ENCODE peak calls at places on chromosomes 6 and 20, in seven cellular contexts. P, Z, M, F, E, Y and Q are unnamed samples.

GRCh38 chr20:51700809-51701285 is 67.3 kb downstream of the ATP9A start:
- DNase-seq in P (no peak), Z (no peak), M (no peak), F (no peak), E (peak; percentile 55), Y (no peak), Q (no peak)

GRCh38 chr6:66556936-66557335 is 849.9 kb upstream of the EYS start:
- DNase-seq in P (no peak), Z (no peak), M (no peak), F (no peak), E (no peak), Y (no peak), Q (no peak)

GRCh38 chr6:64926051-64926450 is 781.0 kb downstream of the EYS start:
- DNase-seq in P (no peak), Z (no peak), M (no peak), F (no peak), E (no peak), Y (no peak), Q (no peak)

GRCh38 chr6:36346486-36346885 is 9.8 kb upstream of the BNIP5 start:
- DNase-seq in P (no peak), Z (no peak), M (no peak), F (no peak), E (no peak), Y (no peak), Q (no peak)

GRCh38 chr6:167538746-167539145 is 213.9 kb downstream of the TTLL2 start:
- DNase-seq in P (no peak), Z (no peak), M (no peak), F (no peak), E (no peak), Y (no peak), Q (no peak)

GRCh38 chr6:74115674-74116073 is 419.7 kb downstream of the CD109 start:
- DNase-seq in P (no peak), Z (no peak), M (no peak), F (no peak), E (peak; percentile 11), Y (no peak), Q (no peak)

GRCh38 chr20:52974155-52974554 is 2.0 kb downstream of the TSHZ2 start:
- DNase-seq in P (no peak), Z (no peak), M (no peak), F (no peak), E (no peak), Y (no peak), Q (no peak)

GRCh38 chr20:17645546-17646208 is 36.4 kb downstream of the RRBP1 start:
- DNase-seq in P (peak; percentile 52), Z (no peak), M (no peak), F (no peak), E (no peak), Y (no peak), Q (no peak)

GRCh38 chr6:2877057-2877882 is 25.8 kb downstream of the SERPINB9 start:
- DNase-seq in P (no peak), Z (no peak), M (no peak), F (no peak), E (peak; percentile 63), Y (no peak), Q (no peak)

GRCh38 chr6:142886431-142887170 is 58.4 kb downstream of the HIVEP2 start:
- DNase-seq in P (no peak), Z (no peak), M (no peak), F (no peak), E (peak; percentile 48), Y (no peak), Q (no peak)

GRCh38 chr6:79713701-79714322 is 82.7 kb downstream of the SH3BGRL2 start:
- DNase-seq in P (peak; percentile 52), Z (peak; percentile 35), M (peak; percentile 3), F (peak; percentile 11), E (peak; percentile 43), Y (peak; percentile 17), Q (no peak)

GRCh38 chr20:15162061-15162740 is 824.8 kb upstream of the FLRT3 start:
- DNase-seq in P (no peak), Z (no peak), M (no peak), F (no peak), E (no peak), Y (no peak), Q (no peak)

GRCh38 chr6:85394853-85395538 is 54.9 kb upstream of the NT5E start:
- DNase-seq in P (no peak), Z (no peak), M (no peak), F (no peak), E (peak; percentile 55), Y (no peak), Q (no peak)

GRCh38 chr6:45738057-45738455 is 277.6 kb downstream of the CLIC5 start:
- DNase-seq in P (no peak), Z (no peak), M (no peak), F (no peak), E (no peak), Y (no peak), Q (no peak)

GRCh38 chr6:151716446-151717047 is 90.9 kb upstream of the ESR1 start:
- DNase-seq in P (no peak), Z (peak; percentile 23), M (no peak), F (no peak), E (peak; percentile 17), Y (no peak), Q (no peak)

GRCh38 chr20:9508696-9509178 is 5.7 kb upstream of the LAMP5 start:
- DNase-seq in P (no peak), Z (no peak), M (no peak), F (no peak), E (no peak), Y (no peak), Q (no peak)

GRCh38 chr6:149852180-149852579 is 12.0 kb downstream of the LRP11 start:
- DNase-seq in P (peak; percentile 5), Z (peak; percentile 65), M (no peak), F (no peak), E (peak; percentile 66), Y (no peak), Q (no peak)